ENCODE peak calls at places on chromosomes 7 and 10, in seven cellular contexts. J is thoracic aorta, E is fibroblast of mammary gland, R is fibroblast of lung, M is mammary epithelial cell, W is GM12878, A is keratinocyte. S is an unnamed sample.

GRCh38 chr10:58436071-58436470 is 50.9 kb downstream of the TFAM start:
- DNase-seq in J (no peak), A (peak; percentile 73), W (no peak), R (peak; percentile 55), E (peak; percentile 24), M (peak; percentile 91), S (peak; percentile 27)

GRCh38 chr7:18495412-18496335 is at the start of gene HDAC9:
- DNase-seq in E (peak; percentile 50), R (peak; percentile 77), J (no peak), M (peak; percentile 51), A (no peak), W (peak; percentile 56), S (peak; percentile 46)

GRCh38 chr7:25636871-25637283 is 408.6 kb upstream of the NPVF start:
- DNase-seq in M (no peak), J (no peak), R (no peak), W (no peak), A (no peak), E (no peak), S (no peak)

GRCh38 chr10:119871881-119872609 is 598 bp downstream of the MCMBP start:
- DNase-seq in E (peak; percentile 25), A (no peak), W (no peak), R (peak; percentile 27), J (no peak), M (peak; percentile 49), S (peak; percentile 35)

GRCh38 chr7:155795951-155796350 is 16.3 kb downstream of the SHH start:
- DNase-seq in M (no peak), J (no peak), A (no peak), R (no peak), E (no peak), W (no peak), S (no peak)

GRCh38 chr7:39405591-39405990 is 160.6 kb upstream of the YAE1 start:
- DNase-seq in R (no peak), A (no peak), W (no peak), E (no peak), M (no peak), J (no peak), S (no peak)

GRCh38 chr7:1028775-1029636 is 15.3 kb upstream of the GPR146 start:
- DNase-seq in A (peak; percentile 50), R (peak; percentile 94), E (peak; percentile 93), J (peak; percentile 73), W (no peak), M (peak; percentile 88), S (peak; percentile 91)

GRCh38 chr10:102451105-102451969 is at the start of gene C10orf95:
- DNase-seq in A (no peak), R (no peak), E (no peak), M (peak; percentile 56), J (no peak), W (no peak), S (no peak)

GRCh38 chr10:17199351-17199804 is 2.1 kb downstream of the TRDMT1 start:
- DNase-seq in R (peak; percentile 67), M (peak; percentile 39), W (no peak), A (no peak), J (no peak), E (peak; percentile 72), S (peak; percentile 65)

GRCh38 chr7:157521061-157521731 is 184.4 kb downstream of the DNAJB6 start:
- DNase-seq in E (no peak), J (no peak), R (no peak), W (no peak), M (no peak), A (no peak), S (no peak)

GRCh38 chr7:131112431-131112830 is 215.2 kb upstream of the MKLN1 start:
- DNase-seq in E (no peak), A (no peak), R (no peak), J (no peak), W (no peak), M (no peak), S (no peak)

GRCh38 chr10:24251547-24251946 is 42.6 kb downstream of the KIAA1217 start:
- DNase-seq in A (no peak), W (no peak), J (no peak), M (peak; percentile 33), E (no peak), R (no peak), S (no peak)

GRCh38 chr10:43105119-43105792 is 28.4 kb downstream of the RET start:
- DNase-seq in A (no peak), J (peak; percentile 18), R (peak; percentile 68), E (peak; percentile 60), M (peak; percentile 59), W (no peak), S (peak; percentile 67)

GRCh38 chr7:137870684-137871083 is 23.9 kb upstream of the DGKI start:
- DNase-seq in M (no peak), J (no peak), W (no peak), R (no peak), E (no peak), A (no peak), S (peak; percentile 30)

GRCh38 chr10:101141622-101142532 is 10.8 kb downstream of the TLX1 start:
- DNase-seq in A (peak; percentile 25), E (peak; percentile 75), J (peak; percentile 30), R (peak; percentile 61), W (peak; percentile 4), M (peak; percentile 74), S (peak; percentile 76)

GRCh38 chr10:73772280-73773151 is 9.3 kb upstream of the CHCHD1 start:
- DNase-seq in E (peak; percentile 72), M (peak; percentile 92), W (peak; percentile 48), R (peak; percentile 84), A (peak; percentile 33), J (peak; percentile 61), S (peak; percentile 84)

GRCh38 chr7:47661051-47661714 is 79.3 kb upstream of the TNS3 start:
- DNase-seq in A (no peak), M (no peak), J (no peak), W (no peak), E (no peak), R (no peak), S (no peak)

GRCh38 chr7:7719235-7719634 is 828 bp upstream of the RPA3 start:
- DNase-seq in J (no peak), W (peak; percentile 77), R (peak; percentile 98), A (peak; percentile 66), M (peak; percentile 96), E (peak; percentile 98), S (peak; percentile 91)

GRCh38 chr7:7720193-7720592 is 1.8 kb upstream of the RPA3 start:
- DNase-seq in E (no peak), R (no peak), J (no peak), M (no peak), W (no peak), A (no peak), S (peak; percentile 17)

GRCh38 chr7:7713730-7714129 is 4.7 kb downstream of the RPA3 start:
- DNase-seq in J (no peak), E (no peak), W (no peak), R (no peak), M (no peak), A (no peak), S (no peak)

GRCh38 chr7:7720750-7721621 is 2.6 kb upstream of the RPA3 start:
- DNase-seq in W (peak; percentile 23), R (no peak), E (no peak), M (no peak), J (no peak), A (no peak), S (no peak)

DNA sequence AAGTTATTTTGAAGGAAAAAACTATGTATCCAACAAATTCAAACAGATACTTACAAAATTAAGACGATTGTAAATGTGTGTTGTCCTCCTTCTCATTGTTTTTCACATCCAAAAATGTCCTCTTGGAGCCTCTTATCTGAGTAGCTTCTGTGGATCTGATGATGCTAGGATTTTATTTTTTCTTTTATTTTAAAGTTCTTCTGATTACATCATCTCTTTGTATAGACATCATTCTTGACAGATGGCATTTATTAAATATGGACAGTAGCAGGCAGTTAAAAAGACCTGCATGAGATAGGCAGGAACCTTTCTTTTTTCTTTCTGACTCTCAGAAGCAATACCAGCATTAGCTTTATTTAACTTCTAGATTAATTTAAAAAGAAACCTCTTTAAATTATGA is at the start of gene RPA3:
- DNase-seq in E (no peak), R (no peak), A (no peak), M (no peak), W (no peak), J (no peak), S (no peak)
- H3K4me3 ChIP-seq in E (no peak within 1 kb of the TSS), R (no peak within 1 kb of the TSS), A (no peak within 1 kb of the TSS), M (no peak within 1 kb of the TSS), W (no peak within 1 kb of the TSS), J (no peak within 1 kb of the TSS), S (no peak within 1 kb of the TSS)

GRCh38 chr7:43450894-43451293 is 132.0 kb upstream of the STK17A start:
- DNase-seq in A (no peak), R (no peak), J (no peak), M (no peak), E (no peak), W (no peak), S (no peak)

GRCh38 chr7:43458330-43458729 is 124.6 kb upstream of the STK17A start:
- DNase-seq in M (no peak), A (no peak), J (no peak), R (no peak), W (no peak), E (no peak), S (no peak)

GRCh38 chr7:43456200-43456599 is 126.7 kb upstream of the STK17A start:
- DNase-seq in J (no peak), W (no peak), A (no peak), R (peak; percentile 11), E (no peak), M (no peak), S (no peak)

GRCh38 chr7:43458746-43459337 is 124.1 kb upstream of the STK17A start:
- DNase-seq in W (no peak), J (no peak), M (no peak), E (no peak), R (no peak), A (no peak), S (no peak)

GRCh38 chr7:43454936-43455518 is 127.9 kb upstream of the STK17A start:
- DNase-seq in J (no peak), A (no peak), E (peak; percentile 66), W (peak; percentile 13), M (peak; percentile 66), R (peak; percentile 59), S (peak; percentile 58)
- H3K4me3 ChIP-seq in J (no peak overlapping the region), A (no peak overlapping the region), E (no peak overlapping the region), W (no peak overlapping the region), M (no peak overlapping the region), R (no peak overlapping the region), S (peak overlapping the region; percentile 5)

GRCh38 chr7:27031289-27032172 is 64.3 kb downstream of the HOXA1 start:
- DNase-seq in M (peak; percentile 61), R (peak; percentile 75), A (no peak), W (peak; percentile 1), E (peak; percentile 90), J (no peak), S (peak; percentile 62)
- H3K4me3 ChIP-seq in M (no peak overlapping the region), R (no peak overlapping the region), A (peak overlapping the region; percentile 19), W (no peak overlapping the region), E (no peak overlapping the region), J (peak overlapping the region; percentile 5), S (peak overlapping the region; percentile 6)

DNA sequence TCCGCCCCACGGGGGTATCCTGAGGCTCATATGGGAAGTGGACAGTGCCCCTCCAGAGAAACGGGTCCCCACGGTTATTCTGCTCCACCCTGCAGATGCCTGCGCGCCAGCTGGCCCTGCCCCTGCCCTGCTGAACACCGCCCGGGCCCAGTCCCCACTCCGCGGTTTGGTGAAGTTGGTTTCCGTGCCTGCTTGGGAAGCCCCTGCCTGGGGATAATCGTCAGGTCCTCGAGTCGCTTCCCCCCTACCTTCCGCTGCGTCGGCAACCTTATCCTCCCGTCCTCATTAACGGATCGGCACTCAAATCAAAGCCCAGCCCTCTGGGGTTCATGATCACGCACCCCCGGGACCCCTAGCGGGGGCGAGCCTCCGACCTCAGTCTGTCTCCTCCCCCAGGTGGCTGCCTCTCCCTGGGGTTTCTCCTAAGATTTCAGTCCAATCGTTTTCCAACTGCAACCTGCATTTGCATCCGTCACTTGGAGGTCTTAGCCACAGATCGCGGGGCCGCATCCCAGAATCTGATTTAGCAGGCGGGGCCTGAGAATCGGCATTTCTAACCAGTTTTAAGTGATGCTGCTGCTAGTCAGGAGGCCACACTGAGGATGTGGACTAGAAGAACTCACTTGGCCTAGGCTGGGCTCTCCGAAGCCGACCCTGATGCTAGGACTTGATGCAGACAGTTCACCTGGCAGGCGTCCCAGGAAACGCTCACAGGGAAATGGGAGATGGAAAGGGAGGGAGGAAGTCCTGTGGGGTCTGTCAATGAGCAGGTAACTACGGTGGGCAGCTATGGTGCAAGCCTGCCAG is 27.6 kb downstream of the WDR86 start:
- DNase-seq in E (no peak), J (no peak), R (no peak), W (no peak), M (no peak), A (no peak), S (no peak)
- H3K4me3 ChIP-seq in E (no peak overlapping the region), J (peak overlapping the region; percentile 63), R (no peak overlapping the region), W (peak overlapping the region; percentile 45), M (no peak overlapping the region), A (no peak overlapping the region), S (no peak overlapping the region)

S was measured in AG10803.